ENCODE peak calls at places on chromosome 9, in eight cellular contexts. One of them, this sample, is unnamed.

GRCh38 chr9:91034976-91035824 is 233.6 kb downstream of the SYK start:
- DNase-seq in G401: no peak
- DNase-seq in frontal cortex: no peak
- DNase-seq in activated T-helper 1 cell treated with Interleukin-2 at 50 U/mL for 16 hours: no peak
- DNase-seq in HuH-7: no peak
- DNase-seq in germinal center: peak; percentile 49
- DNase-seq in activated CD4-positive, CD25-positive, alpha-beta regulatory T cell: no peak
- DNase-seq in activated T-cell treated with anti-CD3 and anti-CD28 coated beads for 24 hours: no peak
- DNase-seq in this sample: no peak

GRCh38 chr9:128689293-128689770 is 310 bp downstream of the SET start:
- DNase-seq in germinal center: no peak
- DNase-seq in activated T-cell treated with anti-CD3 and anti-CD28 coated beads for 24 hours: no peak
- DNase-seq in HuH-7: no peak
- DNase-seq in activated CD4-positive, CD25-positive, alpha-beta regulatory T cell: peak; percentile 63
- DNase-seq in frontal cortex: no peak
- DNase-seq in G401: no peak
- DNase-seq in activated T-helper 1 cell treated with Interleukin-2 at 50 U/mL for 16 hours: peak; percentile 47
- DNase-seq in this sample: peak; percentile 66

GRCh38 chr9:105296445-105296844 is 52.0 kb downstream of the SLC44A1 start:
- DNase-seq in activated T-helper 1 cell treated with Interleukin-2 at 50 U/mL for 16 hours: no peak
- DNase-seq in G401: no peak
- DNase-seq in activated T-cell treated with anti-CD3 and anti-CD28 coated beads for 24 hours: no peak
- DNase-seq in HuH-7: no peak
- DNase-seq in germinal center: no peak
- DNase-seq in activated CD4-positive, CD25-positive, alpha-beta regulatory T cell: no peak
- DNase-seq in frontal cortex: no peak
- DNase-seq in this sample: peak; percentile 67

GRCh38 chr9:7313389-7313788 is 486.2 kb downstream of the DMAC1 start:
- DNase-seq in activated T-cell treated with anti-CD3 and anti-CD28 coated beads for 24 hours: no peak
- DNase-seq in G401: no peak
- DNase-seq in HuH-7: no peak
- DNase-seq in activated T-helper 1 cell treated with Interleukin-2 at 50 U/mL for 16 hours: no peak
- DNase-seq in germinal center: no peak
- DNase-seq in activated CD4-positive, CD25-positive, alpha-beta regulatory T cell: no peak
- DNase-seq in frontal cortex: no peak
- DNase-seq in this sample: no peak

GRCh38 chr9:21357479-21358290 is 7.0 kb upstream of the IFNA6 start:
- DNase-seq in activated T-cell treated with anti-CD3 and anti-CD28 coated beads for 24 hours: no peak
- DNase-seq in G401: no peak
- DNase-seq in activated T-helper 1 cell treated with Interleukin-2 at 50 U/mL for 16 hours: no peak
- DNase-seq in HuH-7: no peak
- DNase-seq in activated CD4-positive, CD25-positive, alpha-beta regulatory T cell: no peak
- DNase-seq in frontal cortex: no peak
- DNase-seq in germinal center: no peak
- DNase-seq in this sample: no peak

GRCh38 chr9:114288233-114289051 is 34.5 kb upstream of the ORM1 start:
- DNase-seq in frontal cortex: no peak
- DNase-seq in activated T-helper 1 cell treated with Interleukin-2 at 50 U/mL for 16 hours: no peak
- DNase-seq in G401: no peak
- DNase-seq in activated CD4-positive, CD25-positive, alpha-beta regulatory T cell: no peak
- DNase-seq in germinal center: no peak
- DNase-seq in HuH-7: no peak
- DNase-seq in activated T-cell treated with anti-CD3 and anti-CD28 coated beads for 24 hours: no peak
- DNase-seq in this sample: no peak

GRCh38 chr9:124749811-124750210 is 21.3 kb downstream of the NR6A1 start:
- DNase-seq in G401: no peak
- DNase-seq in activated T-cell treated with anti-CD3 and anti-CD28 coated beads for 24 hours: no peak
- DNase-seq in activated CD4-positive, CD25-positive, alpha-beta regulatory T cell: no peak
- DNase-seq in HuH-7: no peak
- DNase-seq in activated T-helper 1 cell treated with Interleukin-2 at 50 U/mL for 16 hours: no peak
- DNase-seq in germinal center: no peak
- DNase-seq in frontal cortex: no peak
- DNase-seq in this sample: no peak

GRCh38 chr9:35859310-35859994 is 10.7 kb downstream of the OR13J1 start:
- DNase-seq in activated T-helper 1 cell treated with Interleukin-2 at 50 U/mL for 16 hours: no peak
- DNase-seq in activated T-cell treated with anti-CD3 and anti-CD28 coated beads for 24 hours: no peak
- DNase-seq in frontal cortex: peak; percentile 47
- DNase-seq in activated CD4-positive, CD25-positive, alpha-beta regulatory T cell: no peak
- DNase-seq in G401: peak; percentile 86
- DNase-seq in germinal center: no peak
- DNase-seq in HuH-7: no peak
- DNase-seq in this sample: no peak

GRCh38 chr9:95370064-95370463 is 52.6 kb upstream of the FANCC start:
- DNase-seq in germinal center: no peak
- DNase-seq in activated T-cell treated with anti-CD3 and anti-CD28 coated beads for 24 hours: no peak
- DNase-seq in HuH-7: no peak
- DNase-seq in activated T-helper 1 cell treated with Interleukin-2 at 50 U/mL for 16 hours: no peak
- DNase-seq in frontal cortex: no peak
- DNase-seq in activated CD4-positive, CD25-positive, alpha-beta regulatory T cell: no peak
- DNase-seq in G401: no peak
- DNase-seq in this sample: no peak

GRCh38 chr9:4781408-4781807 is 11.3 kb upstream of the RCL1 start:
- DNase-seq in HuH-7: no peak
- DNase-seq in activated CD4-positive, CD25-positive, alpha-beta regulatory T cell: no peak
- DNase-seq in activated T-helper 1 cell treated with Interleukin-2 at 50 U/mL for 16 hours: no peak
- DNase-seq in G401: no peak
- DNase-seq in activated T-cell treated with anti-CD3 and anti-CD28 coated beads for 24 hours: no peak
- DNase-seq in frontal cortex: no peak
- DNase-seq in germinal center: no peak
- DNase-seq in this sample: no peak

GRCh38 chr9:89153618-89154017 is 25.0 kb downstream of the SHC3 start:
- DNase-seq in frontal cortex: no peak
- DNase-seq in activated CD4-positive, CD25-positive, alpha-beta regulatory T cell: no peak
- DNase-seq in G401: no peak
- DNase-seq in activated T-helper 1 cell treated with Interleukin-2 at 50 U/mL for 16 hours: no peak
- DNase-seq in HuH-7: no peak
- DNase-seq in activated T-cell treated with anti-CD3 and anti-CD28 coated beads for 24 hours: peak; percentile 30
- DNase-seq in germinal center: no peak
- DNase-seq in this sample: no peak

GRCh38 chr9:90778746-90779145 is 22.9 kb upstream of the SYK start:
- DNase-seq in activated T-helper 1 cell treated with Interleukin-2 at 50 U/mL for 16 hours: no peak
- DNase-seq in frontal cortex: no peak
- DNase-seq in activated CD4-positive, CD25-positive, alpha-beta regulatory T cell: no peak
- DNase-seq in activated T-cell treated with anti-CD3 and anti-CD28 coated beads for 24 hours: no peak
- DNase-seq in germinal center: no peak
- DNase-seq in HuH-7: no peak
- DNase-seq in G401: no peak
- DNase-seq in this sample: no peak